ENCODE peak calls at places on chromosomes 4 and X, in five cellular contexts. One of them, this sample, is unnamed.

GRCh38 chrX:40272786-40273185 is 175.0 kb upstream of the BCOR start:
- DNase-seq in BJ: no peak
- DNase-seq in HT1080: no peak
- DNase-seq in GM20000: no peak
- DNase-seq in lung microvascular endothelial cell: no peak
- DNase-seq in this sample: no peak

GRCh38 chr4:168540865-168541607 is 44.2 kb downstream of the PALLD start:
- DNase-seq in GM20000: no peak
- DNase-seq in lung microvascular endothelial cell: no peak
- DNase-seq in HT1080: no peak
- DNase-seq in BJ: no peak
- DNase-seq in this sample: no peak

GRCh38 chr4:135073389-135073788 is 871.8 kb upstream of the PABPC4L start:
- DNase-seq in BJ: no peak
- DNase-seq in lung microvascular endothelial cell: no peak
- DNase-seq in GM20000: no peak
- DNase-seq in HT1080: no peak
- DNase-seq in this sample: no peak

GRCh38 chr4:123744664-123745290 is 348.2 kb downstream of the SPRY1 start:
- DNase-seq in GM20000: no peak
- DNase-seq in HT1080: no peak
- DNase-seq in lung microvascular endothelial cell: peak
- DNase-seq in BJ: no peak
- DNase-seq in this sample: no peak

GRCh38 chr4:104575293-104575692 is 80.6 kb upstream of the CXXC4 start:
- DNase-seq in BJ: no peak
- DNase-seq in GM20000: no peak
- DNase-seq in lung microvascular endothelial cell: no peak
- DNase-seq in HT1080: no peak
- DNase-seq in this sample: no peak

GRCh38 chr4:138178566-138178965 is 63.6 kb downstream of the SLC7A11 start:
- DNase-seq in BJ: no peak
- DNase-seq in HT1080: peak
- DNase-seq in lung microvascular endothelial cell: peak
- DNase-seq in GM20000: no peak
- DNase-seq in this sample: no peak

GRCh38 chr4:89746377-89746776 is 90.6 kb downstream of the SNCA start:
- DNase-seq in lung microvascular endothelial cell: no peak
- DNase-seq in BJ: no peak
- DNase-seq in GM20000: no peak
- DNase-seq in HT1080: no peak
- DNase-seq in this sample: no peak

GRCh38 chr4:128553665-128554515 is 255.6 kb upstream of the JADE1 start:
- DNase-seq in BJ: no peak
- DNase-seq in GM20000: no peak
- DNase-seq in lung microvascular endothelial cell: no peak
- DNase-seq in HT1080: no peak
- DNase-seq in this sample: peak

GRCh38 chrX:57918750-57919436 is 8.6 kb upstream of the ZXDA start:
- DNase-seq in HT1080: peak
- DNase-seq in GM20000: no peak
- DNase-seq in BJ: no peak
- DNase-seq in lung microvascular endothelial cell: peak
- DNase-seq in this sample: peak

GRCh38 chr4:112521123-112522116 is 5.4 kb upstream of the NEUROG2 start:
- DNase-seq in lung microvascular endothelial cell: no peak
- DNase-seq in BJ: no peak
- DNase-seq in HT1080: no peak
- DNase-seq in GM20000: peak
- DNase-seq in this sample: peak

GRCh38 chr4:80730158-80730557 is 300.4 kb upstream of the BMP3 start:
- DNase-seq in lung microvascular endothelial cell: no peak
- DNase-seq in GM20000: no peak
- DNase-seq in BJ: no peak
- DNase-seq in HT1080: no peak
- DNase-seq in this sample: no peak

GRCh38 chr4:143025111-143025704 is 159.5 kb upstream of the USP38 start:
- DNase-seq in HT1080: peak
- DNase-seq in GM20000: no peak
- DNase-seq in BJ: peak
- DNase-seq in lung microvascular endothelial cell: no peak
- DNase-seq in this sample: peak